ENCODE peak calls at places on chromosomes 5 and 9, in seven cellular contexts. S is AG04449, U is pancreas, C is upper lobe of left lung, Z is K562, V is astrocyte of the spinal cord, P is progenitor cell of endocrine pancreas. A is an unnamed sample.
A peak's percentile ranks its signal among the peaks of the same experiment; 100 is the strongest.

GRCh38 chr9:121169094-121169601 is 32.5 kb downstream of the RAB14 start:
- DNase-seq in U (no peak), C (no peak), S (no peak), V (no peak), Z (no peak), P (no peak), A (no peak)

GRCh38 chr5:19676895-19677294 is 311.1 kb downstream of the CDH18 start:
- DNase-seq in Z (no peak), C (no peak), S (no peak), U (no peak), V (peak; percentile 25), P (no peak), A (no peak)

GRCh38 chr9:16029056-16029615 is 476.3 kb downstream of the CCDC171 start:
- DNase-seq in P (no peak), C (no peak), V (peak; percentile 62), Z (no peak), S (no peak), U (no peak), A (no peak)

GRCh38 chr5:93607367-93608258 is 24.6 kb downstream of the NR2F1 start:
- DNase-seq in P (no peak), C (no peak), Z (peak; percentile 24), S (no peak), V (peak; percentile 89), U (no peak), A (no peak)

GRCh38 chr5:149130121-149130931 is 11.0 kb upstream of the ABLIM3 start:
- DNase-seq in C (no peak), S (no peak), Z (no peak), V (no peak), U (no peak), P (no peak), A (no peak)

GRCh38 chr9:70954126-70954525 is 167.3 kb downstream of the TRPM3 start:
- DNase-seq in S (peak; percentile 74), P (no peak), U (no peak), C (no peak), Z (no peak), V (peak; percentile 83), A (no peak)

GRCh38 chr5:94793113-94793815 is 174.8 kb downstream of the SLF1 start:
- DNase-seq in V (peak; percentile 92), Z (no peak), P (no peak), C (no peak), U (no peak), S (peak; percentile 76), A (no peak)

GRCh38 chr9:136947955-136948510 is 3.0 kb downstream of the C8G start:
- DNase-seq in Z (peak; percentile 81), C (peak; percentile 70), V (peak; percentile 10), S (no peak), U (no peak), P (no peak), A (peak; percentile 49)

GRCh38 chr5:23648656-23649055 is 141.2 kb downstream of the PRDM9 start:
- DNase-seq in U (no peak), P (no peak), V (no peak), C (no peak), S (no peak), Z (no peak), A (no peak)

GRCh38 chr9:89048611-89049010 is 57.3 kb downstream of the S1PR3 start:
- DNase-seq in Z (peak; percentile 11), V (no peak), U (no peak), P (no peak), C (no peak), S (no peak), A (no peak)

GRCh38 chr5:54637654-54638053 is 120.1 kb downstream of the SNX18 start:
- DNase-seq in Z (no peak), S (no peak), C (no peak), U (no peak), V (peak; percentile 31), P (no peak), A (no peak)

GRCh38 chr5:121949885-121950284 is 11.9 kb upstream of the SRFBP1 start:
- DNase-seq in S (no peak), V (peak; percentile 60), P (peak; percentile 29), U (peak; percentile 5), C (no peak), Z (peak; percentile 62), A (peak; percentile 39)

GRCh38 chr5:115096034-115096769 is 73.5 kb downstream of the TRIM36 start:
- DNase-seq in C (no peak), S (no peak), P (no peak), U (no peak), Z (peak; percentile 8), V (no peak), A (no peak)

GRCh38 chr5:107104774-107105050 is 566.0 kb downstream of the EFNA5 start:
- DNase-seq in S (no peak), V (no peak), U (peak; percentile 47), Z (no peak), P (no peak), C (no peak), A (no peak)

GRCh38 chr5:126867237-126867636 is 90.3 kb downstream of the LMNB1 start:
- DNase-seq in U (no peak), V (no peak), P (no peak), S (no peak), C (no peak), Z (no peak), A (no peak)

GRCh38 chr5:59042201-59042600 is 459.3 kb downstream of the RAB3C start:
- DNase-seq in V (peak; percentile 80), Z (no peak), S (no peak), C (no peak), P (no peak), U (no peak), A (no peak)

GRCh38 chr9:9389904-9390303 is 1222.9 kb downstream of the PTPRD start:
- DNase-seq in U (no peak), S (no peak), P (no peak), C (no peak), Z (no peak), V (no peak), A (no peak)

GRCh38 chr9:87035868-87036267 is 88.6 kb upstream of the GAS1 start:
- DNase-seq in V (no peak), P (no peak), Z (no peak), U (no peak), C (no peak), S (no peak), A (no peak)

GRCh38 chr9:87039809-87040392 is 92.6 kb upstream of the GAS1 start:
- DNase-seq in Z (no peak), U (no peak), S (peak; percentile 31), V (peak; percentile 47), C (no peak), P (no peak), A (no peak)

GRCh38 chr9:87034891-87035290 is 87.6 kb upstream of the GAS1 start:
- DNase-seq in P (no peak), U (no peak), S (no peak), Z (no peak), C (no peak), V (no peak), A (no peak)

GRCh38 chr9:87040410-87041009 is 93.2 kb upstream of the GAS1 start:
- DNase-seq in C (no peak), U (no peak), S (no peak), Z (peak; percentile 4), P (no peak), V (no peak), A (no peak)

GRCh38 chr9:87036482-87036881 is 89.2 kb upstream of the GAS1 start:
- DNase-seq in P (no peak), V (no peak), S (no peak), Z (no peak), U (no peak), C (no peak), A (no peak)
- TF ChIP-seq CTCF in P (no peak), V (no peak), S (no peak), Z (no peak), U (no peak), C (no peak), A (no peak)

GRCh38 chr9:84953797-84954695 is 284.5 kb downstream of the NTRK2 start:
- DNase-seq in S (no peak), P (peak; percentile 67), Z (peak; percentile 61), C (peak; percentile 87), V (peak; percentile 60), U (peak; percentile 44), A (peak; percentile 87)
- TF ChIP-seq CTCF in S (peak; percentile 90), P (peak; percentile 96), Z (peak; percentile 70), C (peak; percentile 88), V (peak; percentile 96), U (peak; percentile 93), A (peak; percentile 96)

GRCh38 chr5:113122053-113122452 is 145.5 kb downstream of the DCP2 start:
- DNase-seq in U (no peak), V (peak; percentile 23), P (no peak), Z (no peak), S (peak; percentile 70), C (no peak), A (no peak)

GRCh38 chr5:113127021-113127420 is 150.4 kb downstream of the DCP2 start:
- DNase-seq in Z (no peak), P (no peak), U (no peak), C (no peak), S (no peak), V (no peak), A (no peak)

GRCh38 chr5:113124914-113125313 is 148.3 kb downstream of the DCP2 start:
- DNase-seq in P (no peak), Z (no peak), S (no peak), V (no peak), C (no peak), U (no peak), A (no peak)

GRCh38 chr5:113125371-113125770 is 148.8 kb downstream of the DCP2 start:
- DNase-seq in Z (no peak), U (no peak), P (no peak), V (no peak), S (no peak), C (no peak), A (no peak)

GRCh38 chr5:113123563-113123962 is 147.0 kb downstream of the DCP2 start:
- DNase-seq in S (no peak), Z (peak; percentile 18), P (no peak), C (no peak), V (peak; percentile 5), U (no peak), A (no peak)
- TF ChIP-seq CTCF in S (no peak), Z (no peak), P (peak; percentile 55), C (no peak), V (peak; percentile 45), U (no peak), A (peak; percentile 45)

GRCh38 chr5:116497648-116498047 is 77.0 kb downstream of the SEMA6A start:
- DNase-seq in C (no peak), V (no peak), Z (no peak), P (no peak), S (no peak), U (no peak), A (no peak)
- TF ChIP-seq CTCF in C (no peak), V (peak; percentile 4), Z (no peak), P (no peak), S (no peak), U (no peak), A (peak; percentile 17)

A was measured in neural crest cell.